ENCODE peak calls at places on chromosomes 12 and 14, in nine cellular contexts. D is A549, V is tibial nerve, T is breast epithelium, P is Peyer's patch, J is heart left ventricle, L is sigmoid colon, E is HCT116, C is lower leg skin. H is an unnamed sample.

GRCh38 chr12:65532162-65532561 is 253.7 kb downstream of the MSRB3 start:
- DNase-seq in J (no peak), C (no peak), E (no peak), V (no peak), P (no peak), L (no peak), T (no peak), D (no peak), H (no peak)

GRCh38 chr14:24913026-24913425 is 136.9 kb downstream of the STXBP6 start:
- DNase-seq in E (no peak), T (no peak), L (no peak), P (no peak), J (no peak), C (no peak), V (no peak), D (no peak), H (no peak)

GRCh38 chr14:105492966-105493871 is 2.2 kb downstream of the TEDC1 start:
- DNase-seq in J (no peak), V (peak; percentile 13), L (peak; percentile 64), D (peak; percentile 5), P (no peak), T (no peak), C (no peak), E (no peak), H (no peak)

GRCh38 chr12:6229823-6230222 is 29.6 kb downstream of the CD9 start:
- DNase-seq in D (no peak), V (peak; percentile 48), J (peak; percentile 59), E (no peak), P (no peak), C (peak; percentile 86), T (no peak), L (peak; percentile 96), H (peak; percentile 38)

GRCh38 chr12:89838846-89839245 is 130.2 kb upstream of the ATP2B1 start:
- DNase-seq in V (no peak), P (no peak), D (no peak), J (no peak), C (no peak), E (no peak), L (no peak), T (no peak), H (no peak)

GRCh38 chr12:26800347-26800746 is 32.6 kb downstream of the ITPR2 start:
- DNase-seq in L (no peak), V (no peak), E (no peak), P (no peak), T (no peak), C (no peak), D (no peak), J (no peak), H (no peak)

GRCh38 chr12:21526053-21526452 is at the start of gene SPX:
- DNase-seq in E (no peak), L (no peak), J (no peak), P (no peak), T (no peak), V (no peak), C (no peak), D (peak; percentile 72), H (no peak)

GRCh38 chr12:6420364-6420763 is 24.4 kb upstream of the CD27 start:
- DNase-seq in T (no peak), E (no peak), D (peak; percentile 29), V (no peak), J (no peak), P (no peak), L (no peak), C (no peak), H (no peak)

GRCh38 chr14:77347746-77348145 is 26.9 kb downstream of the GSTZ1 start:
- DNase-seq in T (no peak), L (no peak), D (no peak), P (no peak), J (no peak), V (no peak), E (no peak), C (no peak), H (no peak)

GRCh38 chr12:127025545-127025944 is 1241.4 kb upstream of the TMEM132C start:
- DNase-seq in E (no peak), D (peak; percentile 9), P (no peak), V (no peak), C (no peak), L (no peak), J (no peak), T (no peak), H (no peak)

GRCh38 chr14:64221604-64222003 is 72.6 kb downstream of the ESR2 start:
- DNase-seq in C (no peak), P (no peak), V (no peak), L (no peak), J (no peak), D (no peak), E (no peak), T (no peak), H (no peak)

GRCh38 chr12:114916124-114916523 is 232.1 kb upstream of the TBX3 start:
- DNase-seq in P (no peak), J (no peak), T (no peak), L (no peak), C (no peak), V (no peak), D (peak; percentile 78), E (no peak), H (no peak)

GRCh38 chr12:132222096-132222807 is 78.0 kb downstream of the NOC4L start:
- DNase-seq in C (no peak), D (peak; percentile 75), T (peak; percentile 22), E (peak; percentile 71), P (peak; percentile 67), J (no peak), L (no peak), V (no peak), H (no peak)

GRCh38 chr12:89244536-89244935 is 107.8 kb downstream of the DUSP6 start:
- DNase-seq in J (no peak), C (no peak), E (no peak), P (no peak), T (no peak), D (no peak), V (no peak), L (no peak), H (no peak)

GRCh38 chr14:99574099-99574880 is 29.7 kb downstream of the CCDC85C start:
- DNase-seq in J (peak; percentile 71), E (no peak), P (no peak), T (no peak), D (peak; percentile 76), V (peak; percentile 38), L (no peak), C (no peak), H (peak; percentile 71)

GRCh38 chr14:73312697-73313096 is 75.4 kb downstream of the PAPLN start:
- DNase-seq in C (no peak), L (no peak), P (no peak), J (no peak), V (no peak), T (no peak), D (no peak), E (no peak), H (no peak)

GRCh38 chr12:4518106-4518728 is 20.5 kb upstream of the RAD51AP1 start:
- DNase-seq in C (no peak), P (no peak), T (no peak), L (no peak), V (no peak), E (peak; percentile 16), D (peak; percentile 20), J (no peak), H (no peak)
- TF ChIP-seq POLR2A in C (no peak), P (no peak), T (no peak), L (no peak), V (no peak), E (no peak), D (no peak), J (no peak), H (no peak)

DNA sequence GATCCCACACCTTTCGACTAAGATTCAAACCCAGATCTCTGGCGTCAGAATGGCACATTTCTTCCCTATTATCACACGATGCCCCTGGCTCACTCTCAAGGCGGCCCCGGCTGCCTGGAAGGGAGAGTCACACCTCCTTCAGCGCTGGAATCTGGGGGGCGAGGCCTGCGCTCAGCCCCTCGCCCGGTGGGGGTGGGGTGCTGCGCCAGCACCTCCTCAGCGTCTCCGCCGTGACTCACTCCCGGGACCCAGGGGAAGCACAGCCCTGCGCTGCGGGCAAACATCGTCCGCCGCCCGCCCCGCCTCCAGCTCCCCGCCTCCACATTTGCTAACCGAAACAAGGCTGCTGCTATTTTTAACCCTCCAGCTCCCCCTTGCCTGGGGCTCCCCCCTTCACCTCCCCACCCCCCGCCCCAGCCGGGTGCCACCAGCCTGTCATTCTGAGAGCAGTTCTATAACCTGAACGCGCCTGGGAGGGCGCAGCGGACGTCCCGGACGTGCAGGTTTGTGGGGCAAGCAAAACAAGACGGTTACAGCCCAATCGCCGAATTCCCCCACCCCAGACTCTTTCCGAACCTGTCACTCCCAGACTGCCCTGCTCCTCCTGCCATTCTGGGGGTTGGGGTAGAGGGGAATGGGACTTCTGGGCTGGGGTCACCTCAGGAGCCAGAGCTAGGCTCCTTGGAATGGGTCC is 6.8 kb downstream of the HDAC7 start:
- DNase-seq in D (peak; percentile 74), V (peak; percentile 79), P (peak; percentile 91), E (no peak), L (peak; percentile 96), C (peak; percentile 88), T (peak; percentile 81), J (peak; percentile 91), H (peak; percentile 90)
- TF ChIP-seq POLR2A in D (no peak), V (no peak), P (no peak), E (no peak), L (no peak), C (no peak), T (no peak), J (no peak), H (no peak)

DNA sequence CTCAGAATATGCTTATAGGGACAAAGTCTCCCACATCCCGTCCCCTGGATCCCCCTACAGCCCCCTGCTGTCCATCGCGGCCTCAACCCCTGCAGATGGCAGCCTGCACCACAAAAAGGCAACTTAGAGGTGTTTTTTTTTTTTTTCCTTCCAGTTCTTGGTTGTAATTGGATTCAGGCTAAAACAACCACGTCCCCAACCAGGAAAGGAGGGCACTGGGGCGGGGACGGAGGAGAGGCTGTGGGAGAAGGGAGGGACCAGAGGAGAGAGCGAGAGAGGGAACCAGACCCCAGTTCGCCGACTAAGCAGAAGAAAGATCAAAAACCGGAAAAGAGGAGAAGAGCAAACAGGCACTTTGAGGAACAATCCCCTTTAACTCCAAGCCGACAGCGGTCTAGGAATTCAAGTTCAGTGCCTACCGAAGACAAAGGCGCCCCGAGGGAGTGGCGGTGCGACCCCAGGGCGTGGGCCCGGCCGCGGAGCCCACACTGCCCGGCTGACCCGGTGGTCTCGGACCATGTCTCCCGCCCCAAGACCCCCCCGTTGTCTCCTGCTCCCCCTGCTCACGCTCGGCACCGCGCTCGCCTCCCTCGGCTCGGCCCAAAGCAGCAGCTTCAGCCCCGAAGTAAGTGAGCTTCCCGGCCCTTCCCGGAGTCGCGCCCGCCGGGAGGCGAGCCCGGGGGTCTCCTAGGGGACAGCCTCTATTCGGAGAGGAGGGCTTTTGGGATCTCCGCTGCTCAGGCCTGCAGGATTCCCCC is at the start of gene MMP14:
- DNase-seq in C (peak; percentile 84), T (peak; percentile 80), P (peak; percentile 26), E (no peak), J (peak; percentile 82), D (no peak), V (peak; percentile 80), L (peak; percentile 94), H (no peak)
- TF ChIP-seq POLR2A in C (peak; percentile 18), T (peak; percentile 74), P (no peak), E (no peak), J (peak; percentile 45), D (no peak), V (peak; percentile 70), L (peak; percentile 75), H (peak; percentile 27)

GRCh38 chr12:68745904-68746571 is at the start of gene SLC35E3:
- DNase-seq in T (peak; percentile 85), E (peak; percentile 68), D (peak; percentile 93), J (peak; percentile 93), V (peak; percentile 85), L (peak; percentile 95), P (peak; percentile 93), C (peak; percentile 91), H (peak; percentile 93)
- TF ChIP-seq POLR2A in T (no peak), E (peak; percentile 65), D (peak; percentile 85), J (peak; percentile 79), V (peak; percentile 82), L (peak; percentile 83), P (peak; percentile 82), C (no peak), H (peak; percentile 79)

H was measured in H54.